ENCODE peak calls at places on chromosome 18, in eight cellular contexts. W is aorta, K is coronary artery, P is Calu3, J is NCI-H1092 treated with DMSO at 0.1 percent for 48 hours, R is midbrain, X is NCI-H748 treated with DMSO at 0.1 percent for 48 hours, Z is NCI-H2029. Y is an unnamed sample.

GRCh38 chr18:41593276-41593675 is 361.8 kb upstream of the PIK3C3 start:
- DNase-seq in W (no peak), K (no peak), P (no peak), J (no peak), R (no peak), X (no peak), Z (no peak), Y (no peak)

GRCh38 chr18:80246656-80247402 is 485 bp downstream of the PARD6G start:
- DNase-seq in W (no peak), K (peak), P (no peak), J (no peak), R (peak), X (peak), Z (no peak), Y (peak)

GRCh38 chr18:48375150-48375790 is 33.9 kb downstream of the ZBTB7C start:
- DNase-seq in W (peak), K (no peak), P (no peak), J (no peak), R (no peak), X (no peak), Z (no peak), Y (no peak)

GRCh38 chr18:59792353-59792752 is 95.1 kb upstream of the CCBE1 start:
- DNase-seq in W (no peak), K (no peak), P (peak), J (no peak), R (no peak), X (no peak), Z (no peak), Y (no peak)

GRCh38 chr18:77054288-77054605 is 78.3 kb downstream of the MBP start:
- DNase-seq in W (no peak), K (no peak), P (peak), J (no peak), R (no peak), X (no peak), Z (no peak), Y (no peak)

GRCh38 chr18:68662779-68663178 is 52.1 kb downstream of the TMX3 start:
- DNase-seq in W (no peak), K (no peak), P (no peak), J (peak), R (no peak), X (no peak), Z (no peak), Y (no peak)

GRCh38 chr18:1014951-1015627 is 110.4 kb downstream of the ADCYAP1 start:
- DNase-seq in W (no peak), K (no peak), P (no peak), J (no peak), R (no peak), X (no peak), Z (no peak), Y (no peak)

GRCh38 chr18:905948-906415 is 1.3 kb downstream of the ADCYAP1 start:
- DNase-seq in W (no peak), K (no peak), P (no peak), J (peak), R (no peak), X (no peak), Z (no peak), Y (peak)

GRCh38 chr18:77223653-77224052 is 26.0 kb upstream of the GALR1 start:
- DNase-seq in W (no peak), K (no peak), P (no peak), J (no peak), R (no peak), X (no peak), Z (no peak), Y (no peak)

GRCh38 chr18:9348079-9348671 is 13.6 kb downstream of the TWSG1 start:
- DNase-seq in W (no peak), K (no peak), P (no peak), J (no peak), R (no peak), X (no peak), Z (no peak), Y (no peak)

GRCh38 chr18:63315879-63316278 is 3.7 kb downstream of the BCL2 start:
- DNase-seq in W (no peak), K (no peak), P (no peak), J (no peak), R (no peak), X (no peak), Z (no peak), Y (no peak)

GRCh38 chr18:46950064-46950656 is 32.8 kb downstream of the KATNAL2 start:
- DNase-seq in W (no peak), K (no peak), P (no peak), J (peak), R (no peak), X (peak), Z (peak), Y (no peak)

GRCh38 chr18:13680612-13681011 is 45.7 kb downstream of the FAM210A start:
- DNase-seq in W (no peak), K (no peak), P (no peak), J (no peak), R (peak), X (no peak), Z (no peak), Y (peak)

GRCh38 chr18:37565138-37565984 is at the start of gene CELF4:
- DNase-seq in W (no peak), K (no peak), P (no peak), J (peak), R (peak), X (peak), Z (peak), Y (peak)

GRCh38 chr18:56851774-56852173 is 200.6 kb downstream of the WDR7 start:
- DNase-seq in W (no peak), K (no peak), P (no peak), J (no peak), R (no peak), X (no peak), Z (no peak), Y (no peak)

GRCh38 chr18:286515-287310 is 18.9 kb upstream of the THOC1 start:
- DNase-seq in W (no peak), K (no peak), P (no peak), J (peak), R (peak), X (peak), Z (no peak), Y (no peak)

GRCh38 chr18:79576686-79577351 is 102.8 kb upstream of the CTDP1 start:
- DNase-seq in W (peak), K (peak), P (no peak), J (peak), R (peak), X (no peak), Z (peak), Y (no peak)

GRCh38 chr18:14943967-14944636 is 196.1 kb downstream of the ANKRD30B start:
- DNase-seq in W (no peak), K (peak), P (no peak), J (no peak), R (no peak), X (no peak), Z (no peak), Y (no peak)

GRCh38 chr18:8762968-8763367 is 57.6 kb downstream of the MTCL1 start:
- DNase-seq in W (no peak), K (peak), P (no peak), J (no peak), R (peak), X (no peak), Z (no peak), Y (no peak)

GRCh38 chr18:42514522-42514921 is 559.5 kb downstream of the PIK3C3 start:
- DNase-seq in W (no peak), K (no peak), P (no peak), J (no peak), R (no peak), X (no peak), Z (no peak), Y (no peak)

GRCh38 chr18:35376742-35377695 is at the start of gene ZNF396:
- DNase-seq in W (peak), K (peak), P (peak), J (peak), R (peak), X (peak), Z (peak), Y (peak)

GRCh38 chr18:2906522-2907458 is 60.0 kb downstream of the EMILIN2 start:
- DNase-seq in W (no peak), K (no peak), P (peak), J (no peak), R (no peak), X (no peak), Z (no peak), Y (peak)

GRCh38 chr18:5543036-5543671 is 643 bp downstream of the EPB41L3 start:
- DNase-seq in W (peak), K (no peak), P (no peak), J (no peak), R (no peak), X (no peak), Z (no peak), Y (peak)

GRCh38 chr18:811192-812122 is 585 bp downstream of the YES1 start:
- DNase-seq in W (peak), K (peak), P (peak), J (no peak), R (peak), X (no peak), Z (no peak), Y (peak)

GRCh38 chr18:26190506-26190905 is 35.7 kb upstream of the TAF4B start:
- DNase-seq in W (no peak), K (no peak), P (no peak), J (no peak), R (no peak), X (no peak), Z (no peak), Y (no peak)

GRCh38 chr18:55034742-55035141 is 75.5 kb upstream of the CCDC68 start:
- DNase-seq in W (no peak), K (no peak), P (no peak), J (no peak), R (no peak), X (no peak), Z (no peak), Y (no peak)

Y was measured in endothelial cell.